ENCODE peak calls at places on chromosomes 5 and 9, in five cellular contexts. L is H1, F is K562, P is HepG2, H is GM12878. G is an unnamed sample.

GRCh38 chr5:151082274-151082902 is 1.6 kb upstream of the TNIP1 start:
- DNase-seq in H (no peak), L (no peak), P (peak; percentile 43), F (peak; percentile 62), G (peak; percentile 68)

GRCh38 chr5:76291305-76292077 is 111.6 kb upstream of the IQGAP2 start:
- DNase-seq in L (no peak), H (no peak), P (no peak), F (no peak), G (no peak)

GRCh38 chr5:133530270-133530669 is 82.1 kb downstream of the FSTL4 start:
- DNase-seq in L (no peak), F (no peak), P (no peak), H (no peak), G (no peak)

GRCh38 chr5:96117863-96118651 is 156.4 kb upstream of the ELL2 start:
- DNase-seq in H (no peak), F (no peak), P (peak; percentile 98), L (no peak), G (no peak)

GRCh38 chr5:83925321-83925877 is 204.7 kb upstream of the HAPLN1 start:
- DNase-seq in P (no peak), L (no peak), H (no peak), F (no peak), G (no peak)

GRCh38 chr9:110954822-110955291 is 83.4 kb downstream of the LPAR1 start:
- DNase-seq in H (no peak), P (no peak), L (no peak), F (no peak), G (no peak)

GRCh38 chr9:116403171-116403570 is 249.6 kb downstream of the PAPPA start:
- DNase-seq in P (no peak), F (no peak), L (no peak), H (no peak), G (no peak)

GRCh38 chr5:114367029-114367428 is 5.2 kb downstream of the KCNN2 start:
- DNase-seq in P (no peak), L (no peak), F (no peak), H (no peak), G (no peak)

GRCh38 chr5:75167345-75167744 is 69.3 kb downstream of the ANKRD31 start:
- DNase-seq in F (peak; percentile 10), P (peak; percentile 34), H (no peak), L (no peak), G (peak; percentile 4)

GRCh38 chr5:137142371-137143243 is 356.5 kb downstream of the SPOCK1 start:
- DNase-seq in H (peak; percentile 21), L (no peak), P (no peak), F (no peak), G (no peak)

GRCh38 chr5:179486596-179487051 is 63.7 kb upstream of the RUFY1 start:
- DNase-seq in F (no peak), L (no peak), P (no peak), H (no peak), G (no peak)

GRCh38 chr9:136840877-136841645 is 1.2 kb upstream of the AJM1 start:
- DNase-seq in L (no peak), F (no peak), H (no peak), P (peak; percentile 73), G (peak; percentile 59)

GRCh38 chr5:146173597-146173996 is 8.9 kb downstream of the LARS1 start:
- DNase-seq in F (no peak), P (no peak), L (no peak), H (peak; percentile 69), G (no peak)

GRCh38 chr5:160342413-160342941 is 27.9 kb downstream of the C1QTNF2 start:
- DNase-seq in F (no peak), L (no peak), H (no peak), P (no peak), G (no peak)

GRCh38 chr9:81490605-81491331 is 198.6 kb downstream of the TLE1 start:
- DNase-seq in F (no peak), H (no peak), L (no peak), P (no peak), G (no peak)

GRCh38 chr5:163705983-163706771 is 200.8 kb downstream of the MAT2B start:
- DNase-seq in L (no peak), H (no peak), P (no peak), F (no peak), G (no peak)
- TF ChIP-seq GABPA in L (no peak), H (no peak), P (no peak), F (no peak), G (no peak)

GRCh38 chr9:69546265-69546664 is 125.9 kb downstream of the APBA1 start:
- DNase-seq in L (no peak), F (no peak), P (peak; percentile 21), H (no peak), G (peak; percentile 53)

GRCh38 chr9:69548676-69549075 is 123.5 kb downstream of the APBA1 start:
- DNase-seq in F (no peak), P (peak; percentile 4), H (no peak), L (no peak), G (no peak)

GRCh38 chr9:69554945-69555344 is 117.2 kb downstream of the APBA1 start:
- DNase-seq in H (no peak), F (no peak), L (no peak), P (no peak), G (no peak)

GRCh38 chr9:69549310-69550202 is 122.6 kb downstream of the APBA1 start:
- DNase-seq in P (peak; percentile 45), F (peak; percentile 26), H (no peak), L (no peak), G (peak; percentile 44)
- TF ChIP-seq SIN3A in P (no peak), F (no peak), H (no peak), L (no peak), G (no peak)

GRCh38 chr9:85931495-85931894 is 9.5 kb upstream of the NAA35 start:
- DNase-seq in L (no peak), H (no peak), F (no peak), P (no peak), G (no peak)
- TF ChIP-seq GABPA in L (no peak), H (no peak), F (no peak), P (no peak), G (no peak)

GRCh38 chr5:79853676-79854418 is 137.2 kb downstream of the MTX3 start:
- DNase-seq in P (peak; percentile 3), H (no peak), F (no peak), L (no peak), G (no peak)
- TF ChIP-seq SIN3A in P (no peak), H (no peak), F (no peak), L (no peak), G (no peak)

G was measured in SK-N-SH.